ENCODE peak calls at places on chromosomes 3 and 15, in four cellular contexts. G, H, N and E are unnamed samples.

GRCh38 chr3:123605789-123606234 is 21.0 kb upstream of the HACD2 start:
- DNase-seq in H (no peak), G (no peak), N (no peak), E (peak; percentile 42)

GRCh38 chr15:85021409-85021808 is 39.8 kb downstream of the PDE8A start:
- DNase-seq in N (no peak), G (no peak), H (no peak), E (no peak)

GRCh38 chr3:94961423-94962100 is 898.7 kb downstream of the NSUN3 start:
- DNase-seq in N (no peak), H (no peak), G (no peak), E (no peak)

GRCh38 chr3:58177747-58178527 is 32.8 kb downstream of the DNASE1L3 start:
- DNase-seq in H (peak; percentile 94), N (peak; percentile 93), G (peak; percentile 97), E (peak; percentile 80)

GRCh38 chr3:13313813-13314212 is 106.3 kb downstream of the NUP210 start:
- DNase-seq in H (no peak), G (no peak), N (no peak), E (no peak)

GRCh38 chr3:169494982-169495381 is 168.5 kb downstream of the MECOM start:
- DNase-seq in H (no peak), G (no peak), N (no peak), E (no peak)

GRCh38 chr3:95798628-95799027 is 1015.8 kb upstream of the EPHA6 start:
- DNase-seq in H (no peak), N (no peak), G (no peak), E (no peak)

GRCh38 chr3:153311531-153311930 is 149.5 kb downstream of the RAP2B start:
- DNase-seq in G (no peak), H (no peak), N (no peak), E (no peak)

GRCh38 chr3:52397676-52398399 is 47.1 kb downstream of the SEMA3G start:
- DNase-seq in N (no peak), H (no peak), G (no peak), E (no peak)

GRCh38 chr3:57184516-57184915 is 15.3 kb downstream of the HESX1 start:
- DNase-seq in N (peak; percentile 36), G (no peak), H (no peak), E (no peak)

GRCh38 chr15:85582719-85583089 is 202.3 kb downstream of the AKAP13 start:
- DNase-seq in G (peak; percentile 78), H (peak; percentile 74), N (peak; percentile 56), E (peak; percentile 57)

GRCh38 chr3:183330881-183331280 is 77.8 kb downstream of the B3GNT5 start:
- DNase-seq in G (no peak), N (no peak), H (no peak), E (no peak)

GRCh38 chr15:41967506-41968206 is 4.7 kb downstream of the EHD4 start:
- DNase-seq in G (no peak), N (no peak), H (peak; percentile 39), E (peak; percentile 75)

GRCh38 chr3:32569540-32570425 is 875 bp downstream of the DYNC1LI1 start:
- DNase-seq in N (peak; percentile 77), H (peak; percentile 60), G (peak; percentile 97), E (peak; percentile 63)

GRCh38 chr3:186105543-186105942 is 3.3 kb downstream of the ETV5 start:
- DNase-seq in G (no peak), N (no peak), H (no peak), E (peak; percentile 50)

GRCh38 chr3:13157986-13158385 is 84.8 kb upstream of the IQSEC1 start:
- DNase-seq in N (no peak), H (no peak), G (no peak), E (no peak)

GRCh38 chr3:171251842-171252241 is 208.4 kb downstream of the TNIK start:
- DNase-seq in G (no peak), H (no peak), N (no peak), E (no peak)

GRCh38 chr15:67168694-67169093 is 85.8 kb downstream of the AAGAB start:
- DNase-seq in N (no peak), G (no peak), H (no peak), E (no peak)

GRCh38 chr3:76063019-76063418 is 277.7 kb upstream of the ZNF717 start:
- DNase-seq in N (no peak), H (no peak), G (no peak), E (no peak)

GRCh38 chr3:43349759-43350158 is 63.4 kb downstream of the SNRK start:
- DNase-seq in H (no peak), G (no peak), N (peak; percentile 47), E (no peak)

GRCh38 chr3:30297112-30297511 is 309.3 kb upstream of the TGFBR2 start:
- DNase-seq in N (no peak), G (no peak), H (no peak), E (no peak)

GRCh38 chr3:11005686-11006256 is 13.2 kb downstream of the SLC6A1 start:
- DNase-seq in H (no peak), N (no peak), G (no peak), E (no peak)

GRCh38 chr3:150462108-150462507 is 54.0 kb downstream of the TSC22D2 start:
- DNase-seq in G (no peak), N (no peak), H (no peak), E (no peak)

GRCh38 chr15:96699871-96700401 is 369.4 kb downstream of the NR2F2 start:
- DNase-seq in G (no peak), H (no peak), N (no peak), E (no peak)

GRCh38 chr3:69763458-69763857 is 24.2 kb downstream of the MITF start:
- DNase-seq in G (no peak), N (no peak), H (no peak), E (no peak)

GRCh38 chr3:132536442-132537153 is 60.5 kb upstream of the ACKR4 start:
- DNase-seq in G (no peak), N (no peak), H (no peak), E (no peak)
- TF ChIP-seq CTCF in G (no peak), N (no peak), H (no peak), E (no peak)

GRCh38 chr3:173044998-173045397 is 96.0 kb downstream of the SPATA16 start:
- DNase-seq in G (no peak), N (no peak), H (no peak), E (no peak)

GRCh38 chr3:173043757-173044156 is 97.3 kb downstream of the SPATA16 start:
- DNase-seq in N (no peak), G (no peak), H (no peak), E (no peak)

DNA sequence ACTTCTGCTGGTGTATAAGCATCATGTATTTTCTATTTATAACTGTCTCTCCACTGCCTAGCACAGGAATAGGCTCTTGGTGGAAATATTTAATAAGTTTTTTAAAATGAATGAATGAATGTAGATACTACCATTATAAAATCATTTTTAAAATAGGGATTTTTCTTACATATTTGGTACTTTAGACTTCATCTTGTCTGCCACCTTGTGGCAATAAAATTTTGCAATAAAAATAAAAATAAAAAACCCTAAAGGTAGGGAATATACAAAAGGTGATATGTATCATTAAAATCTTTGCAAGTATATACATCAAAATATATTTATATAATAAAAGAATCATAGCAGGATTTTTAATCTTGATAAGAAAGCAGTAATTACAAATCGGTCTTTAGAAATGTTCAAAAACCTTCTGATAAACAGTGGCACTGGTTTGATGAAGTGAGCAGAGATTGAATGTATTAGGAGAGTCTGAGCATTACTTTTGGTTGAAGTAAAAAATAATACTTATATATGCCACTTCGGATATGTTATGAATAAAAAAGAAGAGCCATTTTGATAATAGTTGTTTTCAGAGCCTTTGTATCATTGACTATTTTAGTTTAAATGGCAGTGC is 95.2 kb downstream of the SPATA16 start:
- DNase-seq in N (no peak), G (no peak), H (no peak), E (no peak)
- TF ChIP-seq CTCF in N (peak; percentile 63), G (peak; percentile 62), H (no peak), E (no peak)

GRCh38 chr3:134885877-134886621 is 91.0 kb downstream of the EPHB1 start:
- DNase-seq in N (no peak), G (no peak), H (no peak), E (peak; percentile 13)
- TF ChIP-seq CTCF in N (peak; percentile 27), G (peak; percentile 12), H (no peak), E (no peak)

DNA sequence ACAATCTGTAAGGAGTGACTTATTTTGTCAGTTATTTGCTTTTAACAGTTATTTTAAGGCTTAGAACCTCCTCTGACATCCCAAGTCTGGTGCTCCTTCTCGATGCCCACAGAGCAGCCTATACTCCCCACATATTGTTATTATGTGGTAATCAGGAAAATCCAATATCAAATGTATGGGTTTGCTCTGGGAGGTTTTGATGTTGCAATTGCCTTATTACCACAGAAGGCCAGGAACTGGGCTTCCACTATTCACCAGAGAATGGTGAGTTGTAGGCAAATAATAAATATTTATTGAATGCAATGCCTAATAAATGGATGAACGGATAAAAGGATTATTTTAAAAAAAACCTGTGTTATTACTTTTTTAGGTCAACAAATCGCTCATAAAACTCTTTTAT is 12.2 kb downstream of the NEK10 start:
- DNase-seq in H (no peak), N (no peak), G (no peak), E (no peak)
- TF ChIP-seq CTCF in H (no peak), N (no peak), G (no peak), E (no peak)

GRCh38 chr3:133905376-133905775 is 9.7 kb upstream of the RAB6B start:
- DNase-seq in N (no peak), H (no peak), G (no peak), E (no peak)

GRCh38 chr3:133915685-133916639 is 20.3 kb upstream of the RAB6B start:
- DNase-seq in H (no peak), N (no peak), G (no peak), E (no peak)

GRCh38 chr3:133914839-133915600 is 19.3 kb upstream of the RAB6B start:
- DNase-seq in G (no peak), N (no peak), H (no peak), E (no peak)

DNA sequence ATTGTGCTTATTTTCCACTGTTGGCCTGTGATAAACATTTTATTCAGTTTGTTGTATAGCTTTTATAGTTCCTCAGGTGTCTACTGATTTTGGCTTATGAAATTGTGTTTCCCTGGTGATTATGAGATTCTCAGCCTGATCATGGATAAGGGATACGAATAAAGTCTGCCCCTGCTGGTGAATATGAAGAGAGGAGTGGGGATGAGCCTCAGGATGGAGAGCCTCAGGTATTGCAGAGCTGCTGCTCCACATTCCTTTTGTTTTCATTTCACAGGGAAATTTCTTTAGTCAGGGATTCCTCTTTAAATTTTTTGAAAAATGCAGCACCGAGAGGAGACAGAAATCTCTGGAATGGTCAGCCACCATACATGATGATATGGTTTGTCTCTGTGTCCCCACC is 14.7 kb upstream of the RAB6B start:
- DNase-seq in G (no peak), H (no peak), N (no peak), E (no peak)
- TF ChIP-seq CTCF in G (peak; percentile 39), H (no peak), N (peak; percentile 35), E (no peak)

GRCh38 chr15:51909591-51909990 is 62.0 kb downstream of the LEO1 start:
- DNase-seq in H (no peak), G (no peak), N (no peak), E (no peak)

GRCh38 chr15:51912528-51912927 is 59.0 kb downstream of the LEO1 start:
- DNase-seq in H (no peak), N (no peak), G (no peak), E (no peak)

GRCh38 chr15:51908312-51908711 is 63.3 kb downstream of the LEO1 start:
- DNase-seq in G (no peak), N (no peak), H (no peak), E (no peak)

GRCh38 chr15:51904931-51905330 is 66.6 kb downstream of the LEO1 start:
- DNase-seq in H (no peak), N (no peak), G (no peak), E (no peak)

GRCh38 chr15:51907136-51907862 is 64.3 kb downstream of the LEO1 start:
- DNase-seq in N (no peak), H (peak; percentile 22), G (no peak), E (no peak)
- TF ChIP-seq CTCF in N (peak; percentile 27), H (no peak), G (no peak), E (no peak)

GRCh38 chr15:65862682-65863081 is 6.6 kb upstream of the RAB11A start:
- DNase-seq in H (peak; percentile 48), N (peak; percentile 72), G (peak; percentile 55), E (peak; percentile 54)
- TF ChIP-seq CTCF in H (peak; percentile 33), N (peak; percentile 71), G (no peak), E (peak; percentile 43)